ENCODE peak calls at places on chromosomes 13 and 19, in seven cellular contexts. Q is activated CD4-positive, CD25-positive, alpha-beta regulatory T cell; L is fibroblast of the aortic adventitia; E is RPMI8226; P is activated CD8-positive, alpha-beta memory T cell treated with anti-CD3 and anti-CD28 coated beads for 1 hour; C is psoas muscle; W is mesothelial cell of epicardium. R is an unnamed sample.

GRCh38 chr19:19451429-19452240 is 46.2 kb downstream of the GATAD2A start:
- DNase-seq in Q (no peak), L (no peak), E (no peak), P (no peak), C (no peak), W (no peak), R (no peak)

GRCh38 chr19:51549533-51550324 is 18.3 kb upstream of the SIGLEC6 start:
- DNase-seq in Q (no peak), L (no peak), E (no peak), P (no peak), C (no peak), W (peak), R (no peak)

GRCh38 chr19:58044886-58045285 is 11.1 kb downstream of the ZSCAN1 start:
- DNase-seq in Q (no peak), L (no peak), E (no peak), P (no peak), C (no peak), W (no peak), R (no peak)

GRCh38 chr19:12733369-12733896 is 1.1 kb downstream of the TRIR start:
- DNase-seq in Q (no peak), L (peak), E (peak), P (no peak), C (no peak), W (no peak), R (no peak)

GRCh38 chr19:661427-662196 is 1.4 kb downstream of the RNF126 start:
- DNase-seq in Q (peak), L (peak), E (peak), P (peak), C (no peak), W (no peak), R (no peak)

GRCh38 chr19:34131100-34131499 is 41.2 kb upstream of the LSM14A start:
- DNase-seq in Q (no peak), L (no peak), E (no peak), P (no peak), C (no peak), W (no peak), R (no peak)

GRCh38 chr13:50208826-50209335 is 193.6 kb downstream of the KCNRG start:
- DNase-seq in Q (no peak), L (peak), E (peak), P (no peak), C (peak), W (no peak), R (peak)

GRCh38 chr19:17339088-17339741 is 1.9 kb downstream of the GTPBP3 start:
- DNase-seq in Q (no peak), L (no peak), E (no peak), P (no peak), C (no peak), W (no peak), R (no peak)

GRCh38 chr13:112513761-112514160 is 74.2 kb downstream of the TUBGCP3 start:
- DNase-seq in Q (no peak), L (no peak), E (no peak), P (no peak), C (no peak), W (no peak), R (no peak)

GRCh38 chr19:38203197-38203596 is 20.8 kb downstream of the DPF1 start:
- DNase-seq in Q (no peak), L (no peak), E (no peak), P (no peak), C (no peak), W (no peak), R (no peak)

GRCh38 chr19:29562299-29563297 is 36.8 kb downstream of the VSTM2B start:
- DNase-seq in Q (no peak), L (no peak), E (no peak), P (no peak), C (no peak), W (no peak), R (no peak)

R was measured in Right ventricle myocardium superior.